ENCODE peak calls at places on chromosomes 3 and 15, in eight cellular contexts. One of them, this sample, is unnamed.
A peak's percentile ranks its signal among the peaks of the same experiment; 100 is the strongest.

GRCh38 chr15:67762610-67763368 is 62.5 kb upstream of the SKOR1 start:
- DNase-seq in HCT116: no peak
- DNase-seq in hepatocyte: no peak
- DNase-seq in brain microvascular endothelial cell: no peak
- DNase-seq in stomach: no peak
- DNase-seq in astrocyte of the spinal cord: no peak
- DNase-seq in cardiac muscle cell: no peak
- DNase-seq in fibroblast of lung: peak; percentile 8
- DNase-seq in this sample: no peak

GRCh38 chr3:12445523-12446240 is 38.6 kb upstream of the TSEN2 start:
- DNase-seq in cardiac muscle cell: no peak
- DNase-seq in stomach: no peak
- DNase-seq in fibroblast of lung: no peak
- DNase-seq in hepatocyte: no peak
- DNase-seq in brain microvascular endothelial cell: no peak
- DNase-seq in HCT116: no peak
- DNase-seq in astrocyte of the spinal cord: no peak
- DNase-seq in this sample: no peak

GRCh38 chr3:142022381-142022780 is 127.0 kb downstream of the TFDP2 start:
- DNase-seq in astrocyte of the spinal cord: peak; percentile 16
- DNase-seq in HCT116: no peak
- DNase-seq in stomach: no peak
- DNase-seq in hepatocyte: peak; percentile 9
- DNase-seq in fibroblast of lung: peak; percentile 23
- DNase-seq in cardiac muscle cell: no peak
- DNase-seq in brain microvascular endothelial cell: peak; percentile 4
- DNase-seq in this sample: peak; percentile 22

GRCh38 chr3:52396907-52397591 is 47.9 kb downstream of the SEMA3G start:
- DNase-seq in stomach: no peak
- DNase-seq in cardiac muscle cell: no peak
- DNase-seq in astrocyte of the spinal cord: no peak
- DNase-seq in HCT116: no peak
- DNase-seq in hepatocyte: no peak
- DNase-seq in fibroblast of lung: no peak
- DNase-seq in brain microvascular endothelial cell: no peak
- DNase-seq in this sample: no peak

GRCh38 chr15:51939216-51939615 is 32.4 kb downstream of the LEO1 start:
- DNase-seq in stomach: no peak
- DNase-seq in fibroblast of lung: no peak
- DNase-seq in hepatocyte: no peak
- DNase-seq in brain microvascular endothelial cell: no peak
- DNase-seq in astrocyte of the spinal cord: no peak
- DNase-seq in HCT116: no peak
- DNase-seq in cardiac muscle cell: no peak
- DNase-seq in this sample: no peak

GRCh38 chr3:99825239-99825638 is 7.6 kb downstream of the CMSS1 start:
- DNase-seq in HCT116: no peak
- DNase-seq in brain microvascular endothelial cell: no peak
- DNase-seq in astrocyte of the spinal cord: no peak
- DNase-seq in cardiac muscle cell: no peak
- DNase-seq in hepatocyte: no peak
- DNase-seq in fibroblast of lung: no peak
- DNase-seq in stomach: no peak
- DNase-seq in this sample: no peak

GRCh38 chr15:47129033-47129432 is 588.3 kb upstream of the SEMA6D start:
- DNase-seq in stomach: no peak
- DNase-seq in hepatocyte: peak; percentile 55
- DNase-seq in fibroblast of lung: no peak
- DNase-seq in astrocyte of the spinal cord: no peak
- DNase-seq in brain microvascular endothelial cell: no peak
- DNase-seq in HCT116: no peak
- DNase-seq in cardiac muscle cell: no peak
- DNase-seq in this sample: no peak

GRCh38 chr3:135084404-135084803 is 289.3 kb downstream of the EPHB1 start:
- DNase-seq in astrocyte of the spinal cord: peak; percentile 11
- DNase-seq in brain microvascular endothelial cell: no peak
- DNase-seq in fibroblast of lung: no peak
- DNase-seq in stomach: no peak
- DNase-seq in cardiac muscle cell: no peak
- DNase-seq in HCT116: no peak
- DNase-seq in hepatocyte: no peak
- DNase-seq in this sample: no peak

GRCh38 chr15:39789736-39790135 is 7.1 kb upstream of the FSIP1 start:
- DNase-seq in cardiac muscle cell: no peak
- DNase-seq in fibroblast of lung: peak; percentile 61
- DNase-seq in HCT116: no peak
- DNase-seq in stomach: no peak
- DNase-seq in hepatocyte: no peak
- DNase-seq in brain microvascular endothelial cell: no peak
- DNase-seq in astrocyte of the spinal cord: no peak
- DNase-seq in this sample: no peak

GRCh38 chr15:39792954-39793353 is 10.3 kb upstream of the FSIP1 start:
- DNase-seq in brain microvascular endothelial cell: peak; percentile 28
- DNase-seq in cardiac muscle cell: no peak
- DNase-seq in hepatocyte: no peak
- DNase-seq in fibroblast of lung: no peak
- DNase-seq in astrocyte of the spinal cord: no peak
- DNase-seq in stomach: no peak
- DNase-seq in HCT116: no peak
- DNase-seq in this sample: peak; percentile 66

GRCh38 chr15:39793923-39794322 is 11.3 kb upstream of the FSIP1 start:
- DNase-seq in astrocyte of the spinal cord: no peak
- DNase-seq in HCT116: no peak
- DNase-seq in hepatocyte: no peak
- DNase-seq in fibroblast of lung: no peak
- DNase-seq in stomach: no peak
- DNase-seq in brain microvascular endothelial cell: no peak
- DNase-seq in cardiac muscle cell: no peak
- DNase-seq in this sample: no peak

GRCh38 chr15:39794970-39795369 is 12.3 kb upstream of the FSIP1 start:
- DNase-seq in astrocyte of the spinal cord: no peak
- DNase-seq in hepatocyte: peak; percentile 43
- DNase-seq in cardiac muscle cell: no peak
- DNase-seq in brain microvascular endothelial cell: no peak
- DNase-seq in fibroblast of lung: no peak
- DNase-seq in stomach: no peak
- DNase-seq in HCT116: no peak
- DNase-seq in this sample: no peak

DNA sequence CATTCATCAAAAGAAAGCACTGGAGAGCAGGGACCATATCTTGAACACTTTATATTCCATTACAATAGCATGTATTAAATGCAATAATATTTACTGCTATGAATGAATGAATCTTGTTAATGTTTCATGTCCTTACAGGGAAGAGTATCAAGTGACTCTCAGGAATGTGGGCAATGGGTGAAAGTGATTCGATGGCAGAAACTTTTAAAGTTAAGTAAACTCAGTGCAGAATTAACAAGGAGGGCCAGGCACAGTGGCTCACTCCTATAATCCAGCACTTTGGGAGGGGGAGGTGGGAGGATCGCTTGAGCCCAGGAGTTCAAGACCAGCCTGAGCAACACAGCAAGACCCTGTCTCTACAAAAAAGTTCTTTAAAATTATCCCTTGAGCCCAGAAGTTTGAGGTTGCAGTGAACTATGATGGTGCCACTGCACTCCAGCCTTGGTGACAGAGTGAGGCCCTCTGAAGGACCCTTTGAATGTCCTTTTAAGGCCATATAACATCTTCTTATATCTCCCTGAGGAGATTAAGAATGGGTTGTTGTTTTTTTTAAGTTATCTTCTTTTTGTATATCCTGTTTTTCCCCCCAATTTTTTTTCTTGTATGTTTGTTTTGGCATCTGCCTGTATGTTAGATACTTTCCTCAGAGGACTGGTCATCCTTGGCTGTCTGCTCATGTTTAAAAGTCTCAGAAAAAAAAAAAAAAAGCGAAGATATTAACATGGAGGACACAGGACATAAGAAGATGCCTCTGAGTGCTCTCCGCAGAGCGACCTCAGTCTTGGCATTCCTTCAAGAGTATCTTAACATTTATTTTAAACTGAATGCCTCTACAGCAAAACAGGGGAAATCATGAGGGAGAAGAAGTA is 9.6 kb upstream of the FSIP1 start:
- DNase-seq in stomach: no peak
- DNase-seq in brain microvascular endothelial cell: peak; percentile 16
- DNase-seq in fibroblast of lung: peak; percentile 18
- DNase-seq in cardiac muscle cell: no peak
- DNase-seq in astrocyte of the spinal cord: no peak
- DNase-seq in hepatocyte: no peak
- DNase-seq in HCT116: no peak
- DNase-seq in this sample: no peak
- H3K4me3 ChIP-seq in stomach: no peak overlapping the region
- H3K4me3 ChIP-seq in brain microvascular endothelial cell: no peak overlapping the region
- H3K4me3 ChIP-seq in fibroblast of lung: no peak overlapping the region
- H3K4me3 ChIP-seq in cardiac muscle cell: no peak overlapping the region
- H3K4me3 ChIP-seq in astrocyte of the spinal cord: no peak overlapping the region
- H3K4me3 ChIP-seq in hepatocyte: no peak overlapping the region
- H3K4me3 ChIP-seq in HCT116: no peak overlapping the region
- H3K4me3 ChIP-seq in this sample: no peak overlapping the region

GRCh38 chr3:126287536-126288181 is 69.5 kb downstream of the KLF15 start:
- DNase-seq in stomach: peak; percentile 75
- DNase-seq in fibroblast of lung: peak; percentile 63
- DNase-seq in astrocyte of the spinal cord: peak; percentile 50
- DNase-seq in cardiac muscle cell: peak; percentile 85
- DNase-seq in brain microvascular endothelial cell: peak; percentile 34
- DNase-seq in HCT116: peak; percentile 21
- DNase-seq in hepatocyte: peak; percentile 80
- DNase-seq in this sample: peak; percentile 78
- H3K4me3 ChIP-seq in stomach: peak overlapping the region; percentile 50
- H3K4me3 ChIP-seq in fibroblast of lung: peak overlapping the region; percentile 1
- H3K4me3 ChIP-seq in astrocyte of the spinal cord: peak overlapping the region; percentile 41
- H3K4me3 ChIP-seq in cardiac muscle cell: peak overlapping the region; percentile 30
- H3K4me3 ChIP-seq in brain microvascular endothelial cell: peak overlapping the region; percentile 54
- H3K4me3 ChIP-seq in HCT116: peak overlapping the region; percentile 43
- H3K4me3 ChIP-seq in hepatocyte: peak overlapping the region; percentile 35
- H3K4me3 ChIP-seq in this sample: no peak overlapping the region

GRCh38 chr3:132325103-132325606 is 7.9 kb downstream of the ACP3 start:
- DNase-seq in brain microvascular endothelial cell: no peak
- DNase-seq in astrocyte of the spinal cord: no peak
- DNase-seq in cardiac muscle cell: no peak
- DNase-seq in stomach: no peak
- DNase-seq in HCT116: no peak
- DNase-seq in fibroblast of lung: no peak
- DNase-seq in hepatocyte: no peak
- DNase-seq in this sample: no peak

GRCh38 chr3:132326251-132326650 is 9.0 kb downstream of the ACP3 start:
- DNase-seq in stomach: no peak
- DNase-seq in cardiac muscle cell: no peak
- DNase-seq in brain microvascular endothelial cell: no peak
- DNase-seq in astrocyte of the spinal cord: no peak
- DNase-seq in hepatocyte: no peak
- DNase-seq in HCT116: no peak
- DNase-seq in fibroblast of lung: no peak
- DNase-seq in this sample: no peak

GRCh38 chr3:132321321-132321720 is 4.1 kb downstream of the ACP3 start:
- DNase-seq in astrocyte of the spinal cord: peak; percentile 7
- DNase-seq in stomach: peak; percentile 54
- DNase-seq in hepatocyte: no peak
- DNase-seq in fibroblast of lung: peak; percentile 12
- DNase-seq in HCT116: no peak
- DNase-seq in cardiac muscle cell: no peak
- DNase-seq in brain microvascular endothelial cell: no peak
- DNase-seq in this sample: no peak

DNA sequence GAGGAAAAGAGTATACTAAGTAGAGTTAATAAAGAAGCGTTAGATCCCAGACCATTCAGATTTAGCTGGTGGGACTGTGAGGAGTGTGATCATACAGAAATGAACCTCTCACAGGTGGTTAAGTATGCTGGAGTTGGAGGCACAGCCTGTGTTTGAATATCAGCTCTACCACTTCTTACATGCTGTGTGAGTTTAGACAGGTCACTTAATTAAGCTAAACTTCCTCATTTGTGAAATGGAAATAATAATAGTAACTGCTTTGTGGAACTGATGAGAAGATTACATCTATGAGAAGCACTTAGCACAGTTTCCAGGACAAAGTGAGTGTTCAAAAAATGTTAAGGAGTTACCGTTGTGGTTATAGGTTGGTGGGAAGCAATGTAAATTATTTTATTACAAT is 8.4 kb downstream of the ACP3 start:
- DNase-seq in astrocyte of the spinal cord: no peak
- DNase-seq in stomach: no peak
- DNase-seq in brain microvascular endothelial cell: no peak
- DNase-seq in fibroblast of lung: no peak
- DNase-seq in HCT116: no peak
- DNase-seq in cardiac muscle cell: no peak
- DNase-seq in hepatocyte: no peak
- DNase-seq in this sample: no peak
- H3K4me3 ChIP-seq in astrocyte of the spinal cord: no peak overlapping the region
- H3K4me3 ChIP-seq in stomach: no peak overlapping the region
- H3K4me3 ChIP-seq in brain microvascular endothelial cell: no peak overlapping the region
- H3K4me3 ChIP-seq in fibroblast of lung: no peak overlapping the region
- H3K4me3 ChIP-seq in HCT116: no peak overlapping the region
- H3K4me3 ChIP-seq in cardiac muscle cell: no peak overlapping the region
- H3K4me3 ChIP-seq in hepatocyte: no peak overlapping the region
- H3K4me3 ChIP-seq in this sample: no peak overlapping the region

GRCh38 chr15:42059661-42060476 is 34.5 kb downstream of the PLA2G4D start:
- DNase-seq in HCT116: no peak
- DNase-seq in fibroblast of lung: peak; percentile 31
- DNase-seq in stomach: peak; percentile 77
- DNase-seq in hepatocyte: peak; percentile 69
- DNase-seq in cardiac muscle cell: peak; percentile 73
- DNase-seq in astrocyte of the spinal cord: peak; percentile 22
- DNase-seq in brain microvascular endothelial cell: peak; percentile 43
- DNase-seq in this sample: peak; percentile 69

GRCh38 chr15:42058791-42059190 is 35.6 kb downstream of the PLA2G4D start:
- DNase-seq in brain microvascular endothelial cell: no peak
- DNase-seq in stomach: no peak
- DNase-seq in cardiac muscle cell: no peak
- DNase-seq in hepatocyte: no peak
- DNase-seq in fibroblast of lung: no peak
- DNase-seq in astrocyte of the spinal cord: no peak
- DNase-seq in HCT116: no peak
- DNase-seq in this sample: no peak

GRCh38 chr15:42056934-42057743 is 36.3 kb upstream of the PLA2G4E start:
- DNase-seq in fibroblast of lung: peak; percentile 53
- DNase-seq in HCT116: peak; percentile 95
- DNase-seq in astrocyte of the spinal cord: peak; percentile 53
- DNase-seq in hepatocyte: peak; percentile 91
- DNase-seq in stomach: peak; percentile 84
- DNase-seq in cardiac muscle cell: peak; percentile 94
- DNase-seq in brain microvascular endothelial cell: peak; percentile 40
- DNase-seq in this sample: peak; percentile 90

GRCh38 chr15:42060477-42060763 is 33.9 kb downstream of the PLA2G4D start:
- DNase-seq in stomach: no peak
- DNase-seq in HCT116: no peak
- DNase-seq in astrocyte of the spinal cord: no peak
- DNase-seq in hepatocyte: no peak
- DNase-seq in brain microvascular endothelial cell: no peak
- DNase-seq in cardiac muscle cell: no peak
- DNase-seq in fibroblast of lung: no peak
- DNase-seq in this sample: no peak

DNA sequence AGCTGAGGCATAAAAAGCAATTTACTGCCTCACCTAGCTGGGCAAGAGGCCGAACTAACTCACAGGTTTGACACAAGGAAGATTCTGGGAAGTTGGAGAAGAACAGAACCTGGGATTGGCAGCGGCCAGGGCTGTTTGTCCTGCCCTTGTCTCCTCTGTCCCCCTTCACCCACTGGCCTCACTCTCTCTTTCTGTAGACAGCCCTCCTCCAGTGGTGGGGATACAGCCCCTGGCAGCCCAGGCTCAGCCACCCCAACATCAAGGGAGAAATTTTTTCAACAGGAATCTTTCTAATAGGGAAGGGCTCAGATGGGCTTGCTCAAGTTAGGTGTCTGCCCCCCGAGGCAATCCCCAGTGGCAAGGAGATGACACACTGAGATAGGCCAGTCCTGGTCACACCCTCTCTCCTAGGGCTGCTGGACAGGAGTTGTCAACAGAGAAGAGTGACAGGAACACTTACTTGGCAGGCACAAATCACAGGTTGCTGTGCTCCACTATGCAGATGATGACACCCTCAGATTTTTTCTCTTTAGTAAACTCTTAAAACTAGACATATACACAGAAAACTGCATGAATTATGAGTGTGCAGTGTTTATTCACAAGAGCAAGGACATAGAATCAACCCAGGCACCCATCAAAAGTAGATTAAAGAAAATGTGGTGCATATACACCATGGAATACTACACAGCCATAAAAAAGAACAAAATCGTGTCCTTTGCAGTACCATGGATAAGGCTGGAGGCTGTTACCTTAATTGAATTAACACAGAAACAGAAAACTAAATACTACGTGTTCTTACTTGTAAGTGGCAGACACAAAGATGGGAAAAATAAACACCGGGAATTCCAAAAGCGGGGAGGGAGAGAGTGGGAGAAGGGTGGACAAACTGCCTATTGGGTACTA is 36.4 kb downstream of the PLA2G4D start:
- DNase-seq in stomach: no peak
- DNase-seq in hepatocyte: no peak
- DNase-seq in cardiac muscle cell: no peak
- DNase-seq in fibroblast of lung: no peak
- DNase-seq in astrocyte of the spinal cord: no peak
- DNase-seq in HCT116: no peak
- DNase-seq in brain microvascular endothelial cell: no peak
- DNase-seq in this sample: no peak
- H3K4me3 ChIP-seq in stomach: no peak overlapping the region
- H3K4me3 ChIP-seq in hepatocyte: no peak overlapping the region
- H3K4me3 ChIP-seq in cardiac muscle cell: no peak overlapping the region
- H3K4me3 ChIP-seq in fibroblast of lung: no peak overlapping the region
- H3K4me3 ChIP-seq in astrocyte of the spinal cord: no peak overlapping the region
- H3K4me3 ChIP-seq in HCT116: peak overlapping the region; percentile 54
- H3K4me3 ChIP-seq in brain microvascular endothelial cell: no peak overlapping the region
- H3K4me3 ChIP-seq in this sample: no peak overlapping the region